ENCODE peak calls at places on chromosomes 13 and 19, in ten cellular contexts. Y is bronchial epithelial cell; M is stimulated activated naive B cell treated with anti-CD40 and anti-IgM and Interleukin-4, amounts not matched to agents 10 μg/mL and 1 μg/mL and 100 μg/mL, for 72 hours; K is stimulated activated CD4-positive, alpha-beta T cell treated with anti-CD3 and anti-CD28 coated beads, Interleukin-1b, Interleukin-23, amount 100 ng/mL, for 1 hour; G is T-helper 9 cell; N is HL-60; B is AG20443; U is NCI-H1092 treated with DMSO at 0.1 percent for 48 hours; X is frontal cortex; Z is posterior cingulate gyrus. V is an unnamed sample.
A peak's percentile ranks its signal among the peaks of the same experiment; 100 is the strongest.

GRCh38 chr19:4908311-4908710 is 990 bp upstream of the UHRF1 start:
- DNase-seq in Y (no peak), M (no peak), K (no peak), G (no peak), N (no peak), B (no peak), U (no peak), X (no peak), Z (no peak), V (no peak)

GRCh38 chr13:27012482-27013197 is 159.0 kb downstream of the USP12 start:
- DNase-seq in Y (peak; percentile 89), M (no peak), K (no peak), G (no peak), N (peak; percentile 6), B (peak; percentile 88), U (no peak), X (no peak), Z (no peak), V (no peak)

GRCh38 chr19:29636553-29637325 is 28.5 kb upstream of the PLEKHF1 start:
- DNase-seq in Y (no peak), M (no peak), K (no peak), G (no peak), N (no peak), B (peak; percentile 62), U (no peak), X (no peak), Z (no peak), V (no peak)

GRCh38 chr19:5172859-5173577 is 167.6 kb downstream of the PTPRS start:
- DNase-seq in Y (peak; percentile 96), M (no peak), K (no peak), G (no peak), N (no peak), B (peak; percentile 93), U (no peak), X (no peak), Z (no peak), V (no peak)

GRCh38 chr19:5306531-5306930 is 34.1 kb downstream of the PTPRS start:
- DNase-seq in Y (no peak), M (no peak), K (no peak), G (no peak), N (no peak), B (no peak), U (no peak), X (no peak), Z (no peak), V (no peak)

GRCh38 chr19:35106291-35106583 is 9.4 kb upstream of the FXYD3 start:
- DNase-seq in Y (no peak), M (no peak), K (no peak), G (no peak), N (no peak), B (no peak), U (no peak), X (peak; percentile 73), Z (peak; percentile 87), V (no peak)

GRCh38 chr13:72342364-72342763 is 385.1 kb downstream of the MZT1 start:
- DNase-seq in Y (no peak), M (no peak), K (no peak), G (no peak), N (no peak), B (no peak), U (no peak), X (no peak), Z (no peak), V (no peak)

GRCh38 chr19:50500753-50501151 is 10.2 kb downstream of the JOSD2 start:
- DNase-seq in Y (no peak), M (no peak), K (no peak), G (no peak), N (no peak), B (no peak), U (no peak), X (no peak), Z (no peak), V (no peak)

GRCh38 chr19:13823256-13823655 is 28.0 kb downstream of the ZSWIM4 start:
- DNase-seq in Y (no peak), M (no peak), K (no peak), G (no peak), N (no peak), B (no peak), U (no peak), X (no peak), Z (no peak), V (no peak)

GRCh38 chr13:106089251-106089940 is 446.1 kb downstream of the EFNB2 start:
- DNase-seq in Y (no peak), M (no peak), K (no peak), G (no peak), N (no peak), B (no peak), U (no peak), X (no peak), Z (peak; percentile 45), V (no peak)

GRCh38 chr19:33429891-33430673 is 56.6 kb downstream of the CEBPG start:
- DNase-seq in Y (no peak), M (no peak), K (no peak), G (peak; percentile 31), N (no peak), B (no peak), U (no peak), X (no peak), Z (no peak), V (no peak)

GRCh38 chr13:28889317-28889716 is 69.2 kb downstream of the MTUS2 start:
- DNase-seq in Y (no peak), M (no peak), K (no peak), G (no peak), N (no peak), B (no peak), U (no peak), X (no peak), Z (no peak), V (no peak)

GRCh38 chr19:14632286-14632685 is 42.4 kb downstream of the ADGRE3 start:
- DNase-seq in Y (peak; percentile 45), M (peak; percentile 20), K (no peak), G (no peak), N (peak; percentile 70), B (no peak), U (no peak), X (no peak), Z (no peak), V (no peak)

GRCh38 chr19:15991602-15992001 is 42.8 kb downstream of the OR10H4 start:
- DNase-seq in Y (no peak), M (no peak), K (no peak), G (no peak), N (no peak), B (no peak), U (no peak), X (no peak), Z (no peak), V (no peak)

GRCh38 chr19:33674575-33675367 is 53.0 kb downstream of the CHST8 start:
- DNase-seq in Y (no peak), M (no peak), K (no peak), G (no peak), N (no peak), B (no peak), U (peak; percentile 26), X (no peak), Z (no peak), V (no peak)

GRCh38 chr13:28321751-28322150 is 173.2 kb downstream of the FLT1 start:
- DNase-seq in Y (no peak), M (no peak), K (no peak), G (no peak), N (no peak), B (no peak), U (no peak), X (no peak), Z (no peak), V (no peak)

GRCh38 chr13:96165840-96166239 is 75.9 kb downstream of the HS6ST3 start:
- DNase-seq in Y (no peak), M (no peak), K (no peak), G (no peak), N (no peak), B (no peak), U (no peak), X (no peak), Z (no peak), V (no peak)

GRCh38 chr13:43364210-43365041 is 341.0 kb downstream of the DNAJC15 start:
- DNase-seq in Y (no peak), M (no peak), K (no peak), G (no peak), N (no peak), B (peak; percentile 59), U (no peak), X (no peak), Z (peak; percentile 20), V (no peak)

GRCh38 chr19:7916908-7917291 is 2.3 kb downstream of the TGFBR3L start:
- DNase-seq in Y (no peak), M (no peak), K (no peak), G (no peak), N (no peak), B (no peak), U (no peak), X (no peak), Z (no peak), V (no peak)

GRCh38 chr13:49777746-49778614 is 14.5 kb downstream of the KPNA3 start:
- DNase-seq in Y (no peak), M (no peak), K (no peak), G (no peak), N (no peak), B (no peak), U (no peak), X (no peak), Z (no peak), V (no peak)

GRCh38 chr13:29543230-29544215 is 52.0 kb downstream of the SLC7A1 start:
- DNase-seq in Y (no peak), M (peak; percentile 58), K (peak; percentile 11), G (no peak), N (no peak), B (peak; percentile 24), U (no peak), X (no peak), Z (no peak), V (no peak)

GRCh38 chr19:42090687-42091086 is 14.7 kb downstream of the ZNF574 start:
- DNase-seq in Y (no peak), M (no peak), K (no peak), G (no peak), N (no peak), B (no peak), U (no peak), X (no peak), Z (no peak), V (no peak)

GRCh38 chr13:72112216-72112615 is 245.2 kb upstream of the DACH1 start:
- DNase-seq in Y (peak; percentile 29), M (no peak), K (no peak), G (no peak), N (no peak), B (no peak), U (no peak), X (no peak), Z (no peak), V (no peak)

GRCh38 chr13:44576396-44577235 is 486 bp upstream of the TSC22D1 start:
- DNase-seq in Y (no peak), M (peak; percentile 8), K (peak; percentile 24), G (peak; percentile 35), N (no peak), B (peak; percentile 50), U (no peak), X (no peak), Z (peak; percentile 47), V (peak; percentile 53)

GRCh38 chr13:94556016-94556415 is 39.9 kb downstream of the TGDS start:
- DNase-seq in Y (no peak), M (no peak), K (no peak), G (no peak), N (no peak), B (no peak), U (no peak), X (no peak), Z (no peak), V (no peak)

GRCh38 chr19:45439569-45440258 is 16.0 kb upstream of the ERCC1 start:
- DNase-seq in Y (peak; percentile 41), M (peak; percentile 74), K (peak; percentile 74), G (peak; percentile 80), N (peak; percentile 69), B (peak; percentile 75), U (peak; percentile 32), X (peak; percentile 86), Z (peak; percentile 83), V (peak; percentile 83)

GRCh38 chr19:14835011-14835410 is at the start of the genes OR7A5 and OR7C1:
- DNase-seq in Y (no peak), M (no peak), K (no peak), G (no peak), N (no peak), B (no peak), U (no peak), X (no peak), Z (peak; percentile 23), V (no peak)

GRCh38 chr13:81686877-81687276 is 1346.0 kb upstream of the SPRY2 start:
- DNase-seq in Y (peak; percentile 44), M (no peak), K (no peak), G (no peak), N (no peak), B (no peak), U (peak; percentile 66), X (no peak), Z (no peak), V (no peak)